ENCODE peak calls at places on chromosome 20, in seven cellular contexts. One of them, this sample, is unnamed.

GRCh38 chr20:23217023-23217422 is 130.9 kb upstream of the CD93 start:
- DNase-seq in GM13976: no peak
- DNase-seq in endothelial cell: no peak
- DNase-seq in stomach: no peak
- DNase-seq in cardiac fibroblast: no peak
- DNase-seq in left lung: no peak
- DNase-seq in BJ: no peak
- DNase-seq in this sample: no peak

GRCh38 chr20:1509237-1509636 is 18.0 kb upstream of the SIRPB2 start:
- DNase-seq in BJ: no peak
- DNase-seq in endothelial cell: peak
- DNase-seq in cardiac fibroblast: peak
- DNase-seq in left lung: no peak
- DNase-seq in GM13976: peak
- DNase-seq in stomach: no peak
- DNase-seq in this sample: peak

GRCh38 chr20:33947709-33948295 is 45.9 kb upstream of the RALY start:
- DNase-seq in endothelial cell: peak
- DNase-seq in cardiac fibroblast: peak
- DNase-seq in left lung: no peak
- DNase-seq in GM13976: peak
- DNase-seq in BJ: no peak
- DNase-seq in stomach: no peak
- DNase-seq in this sample: no peak

GRCh38 chr20:49658508-49658907 is 55.2 kb downstream of the B4GALT5 start:
- DNase-seq in cardiac fibroblast: no peak
- DNase-seq in left lung: no peak
- DNase-seq in GM13976: no peak
- DNase-seq in endothelial cell: no peak
- DNase-seq in stomach: no peak
- DNase-seq in BJ: no peak
- DNase-seq in this sample: no peak

GRCh38 chr20:56893206-56893605 is 264.1 kb downstream of the TFAP2C start:
- DNase-seq in cardiac fibroblast: no peak
- DNase-seq in GM13976: no peak
- DNase-seq in endothelial cell: peak
- DNase-seq in BJ: no peak
- DNase-seq in left lung: no peak
- DNase-seq in stomach: no peak
- DNase-seq in this sample: no peak

GRCh38 chr20:3262566-3262965 is 23.6 kb upstream of the SLC4A11 start:
- DNase-seq in BJ: no peak
- DNase-seq in left lung: no peak
- DNase-seq in stomach: no peak
- DNase-seq in cardiac fibroblast: no peak
- DNase-seq in endothelial cell: no peak
- DNase-seq in GM13976: no peak
- DNase-seq in this sample: no peak

GRCh38 chr20:23399568-23400241 is 21.6 kb downstream of the NAPB start:
- DNase-seq in stomach: no peak
- DNase-seq in left lung: peak
- DNase-seq in endothelial cell: no peak
- DNase-seq in cardiac fibroblast: peak
- DNase-seq in BJ: no peak
- DNase-seq in GM13976: no peak
- DNase-seq in this sample: no peak

GRCh38 chr20:32465092-32465900 is 107.2 kb downstream of the ASXL1 start:
- DNase-seq in BJ: no peak
- DNase-seq in endothelial cell: no peak
- DNase-seq in stomach: peak
- DNase-seq in GM13976: no peak
- DNase-seq in cardiac fibroblast: peak
- DNase-seq in left lung: peak
- DNase-seq in this sample: peak

GRCh38 chr20:53142225-53142624 is 170.1 kb downstream of the TSHZ2 start:
- DNase-seq in BJ: no peak
- DNase-seq in cardiac fibroblast: no peak
- DNase-seq in left lung: no peak
- DNase-seq in endothelial cell: no peak
- DNase-seq in stomach: no peak
- DNase-seq in GM13976: no peak
- DNase-seq in this sample: no peak

GRCh38 chr20:59032713-59033059 is 551 bp upstream of the ATP5F1E start:
- DNase-seq in endothelial cell: peak
- DNase-seq in stomach: no peak
- DNase-seq in GM13976: no peak
- DNase-seq in left lung: no peak
- DNase-seq in cardiac fibroblast: peak
- DNase-seq in BJ: no peak
- DNase-seq in this sample: no peak

GRCh38 chr20:47816487-47817451 is 31.5 kb upstream of the SULF2 start:
- DNase-seq in stomach: no peak
- DNase-seq in cardiac fibroblast: no peak
- DNase-seq in endothelial cell: no peak
- DNase-seq in BJ: no peak
- DNase-seq in GM13976: no peak
- DNase-seq in left lung: no peak
- DNase-seq in this sample: no peak

GRCh38 chr20:47888351-47888750 is 103.1 kb upstream of the SULF2 start:
- DNase-seq in cardiac fibroblast: no peak
- DNase-seq in stomach: no peak
- DNase-seq in left lung: no peak
- DNase-seq in GM13976: no peak
- DNase-seq in BJ: no peak
- DNase-seq in endothelial cell: no peak
- DNase-seq in this sample: no peak

GRCh38 chr20:59152559-59153354 is 10.9 kb upstream of the ZNF831 start:
- DNase-seq in cardiac fibroblast: no peak
- DNase-seq in GM13976: no peak
- DNase-seq in BJ: no peak
- DNase-seq in stomach: no peak
- DNase-seq in left lung: peak
- DNase-seq in endothelial cell: no peak
- DNase-seq in this sample: no peak

GRCh38 chr20:24148372-24148771 is 159.8 kb upstream of the GGTLC1 start:
- DNase-seq in cardiac fibroblast: no peak
- DNase-seq in left lung: peak
- DNase-seq in stomach: no peak
- DNase-seq in GM13976: no peak
- DNase-seq in BJ: no peak
- DNase-seq in endothelial cell: no peak
- DNase-seq in this sample: peak

GRCh38 chr20:62136283-62137091 is 6.7 kb downstream of the PSMA7 start:
- DNase-seq in stomach: peak
- DNase-seq in endothelial cell: peak
- DNase-seq in BJ: no peak
- DNase-seq in left lung: no peak
- DNase-seq in cardiac fibroblast: peak
- DNase-seq in GM13976: peak
- DNase-seq in this sample: no peak

GRCh38 chr20:3021777-3022176 is 21.6 kb upstream of the GNRH2 start:
- DNase-seq in left lung: no peak
- DNase-seq in stomach: no peak
- DNase-seq in cardiac fibroblast: no peak
- DNase-seq in BJ: no peak
- DNase-seq in endothelial cell: no peak
- DNase-seq in GM13976: no peak
- DNase-seq in this sample: no peak

GRCh38 chr20:46328180-46328882 is 20.0 kb upstream of the CDH22 start:
- DNase-seq in BJ: no peak
- DNase-seq in cardiac fibroblast: no peak
- DNase-seq in stomach: no peak
- DNase-seq in left lung: no peak
- DNase-seq in endothelial cell: no peak
- DNase-seq in GM13976: no peak
- DNase-seq in this sample: no peak

GRCh38 chr20:53773792-53774371 is 180.2 kb upstream of the ZNF217 start:
- DNase-seq in cardiac fibroblast: peak
- DNase-seq in stomach: no peak
- DNase-seq in BJ: peak
- DNase-seq in endothelial cell: no peak
- DNase-seq in GM13976: no peak
- DNase-seq in left lung: no peak
- DNase-seq in this sample: no peak

GRCh38 chr20:46246527-46246926 is 61.8 kb downstream of the CDH22 start:
- DNase-seq in endothelial cell: no peak
- DNase-seq in GM13976: no peak
- DNase-seq in stomach: no peak
- DNase-seq in cardiac fibroblast: no peak
- DNase-seq in BJ: no peak
- DNase-seq in left lung: no peak
- DNase-seq in this sample: no peak

GRCh38 chr20:33689973-33690372 is 3.8 kb upstream of the E2F1 start:
- DNase-seq in left lung: no peak
- DNase-seq in GM13976: no peak
- DNase-seq in cardiac fibroblast: peak
- DNase-seq in BJ: no peak
- DNase-seq in endothelial cell: no peak
- DNase-seq in stomach: no peak
- DNase-seq in this sample: no peak

GRCh38 chr20:19947611-19948264 is 69.4 kb upstream of the NAA20 start:
- DNase-seq in stomach: peak
- DNase-seq in left lung: no peak
- DNase-seq in GM13976: peak
- DNase-seq in BJ: no peak
- DNase-seq in cardiac fibroblast: peak
- DNase-seq in endothelial cell: no peak
- DNase-seq in this sample: no peak

GRCh38 chr20:10219452-10219791 is 792 bp downstream of the SNAP25 start:
- DNase-seq in cardiac fibroblast: peak
- DNase-seq in left lung: peak
- DNase-seq in BJ: no peak
- DNase-seq in stomach: peak
- DNase-seq in GM13976: peak
- DNase-seq in endothelial cell: peak
- DNase-seq in this sample: peak

DNA sequence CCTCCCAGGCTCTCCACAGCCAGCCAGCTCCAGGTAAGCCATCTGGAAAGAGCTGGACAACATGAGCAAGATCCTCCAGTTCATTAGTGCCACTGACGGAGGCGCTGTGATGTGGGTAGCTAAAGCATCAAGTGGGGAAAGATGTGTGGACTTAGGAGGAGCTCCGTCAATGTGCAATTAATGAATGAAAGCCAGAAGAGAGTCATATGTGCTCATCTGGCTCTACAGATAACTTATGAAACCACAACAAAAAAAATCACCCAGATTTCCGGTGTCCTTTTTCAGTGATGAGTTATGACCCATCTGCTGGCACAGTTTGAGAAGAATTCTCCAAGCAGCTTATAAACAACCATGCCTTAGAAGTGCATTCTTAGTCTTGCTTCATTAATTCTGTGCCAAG is 311.7 kb upstream of the PLCB4 start:
- DNase-seq in endothelial cell: no peak
- DNase-seq in left lung: no peak
- DNase-seq in BJ: peak
- DNase-seq in GM13976: no peak
- DNase-seq in cardiac fibroblast: peak
- DNase-seq in stomach: no peak
- DNase-seq in this sample: no peak
- TF ChIP-seq CTCF in endothelial cell: no peak
- TF ChIP-seq CTCF in left lung: no peak
- TF ChIP-seq CTCF in BJ: peak
- TF ChIP-seq CTCF in GM13976: no peak
- TF ChIP-seq CTCF in cardiac fibroblast: peak
- TF ChIP-seq CTCF in stomach: no peak
- TF ChIP-seq CTCF in this sample: no peak

GRCh38 chr20:21684671-21685070 is 20.8 kb upstream of the PAX1 start:
- DNase-seq in left lung: no peak
- DNase-seq in BJ: no peak
- DNase-seq in stomach: no peak
- DNase-seq in endothelial cell: no peak
- DNase-seq in cardiac fibroblast: no peak
- DNase-seq in GM13976: no peak
- DNase-seq in this sample: no peak
- TF ChIP-seq CTCF in left lung: no peak
- TF ChIP-seq CTCF in BJ: no peak
- TF ChIP-seq CTCF in stomach: no peak
- TF ChIP-seq CTCF in endothelial cell: no peak
- TF ChIP-seq CTCF in cardiac fibroblast: no peak
- TF ChIP-seq CTCF in GM13976: no peak
- TF ChIP-seq CTCF in this sample: no peak

DNA sequence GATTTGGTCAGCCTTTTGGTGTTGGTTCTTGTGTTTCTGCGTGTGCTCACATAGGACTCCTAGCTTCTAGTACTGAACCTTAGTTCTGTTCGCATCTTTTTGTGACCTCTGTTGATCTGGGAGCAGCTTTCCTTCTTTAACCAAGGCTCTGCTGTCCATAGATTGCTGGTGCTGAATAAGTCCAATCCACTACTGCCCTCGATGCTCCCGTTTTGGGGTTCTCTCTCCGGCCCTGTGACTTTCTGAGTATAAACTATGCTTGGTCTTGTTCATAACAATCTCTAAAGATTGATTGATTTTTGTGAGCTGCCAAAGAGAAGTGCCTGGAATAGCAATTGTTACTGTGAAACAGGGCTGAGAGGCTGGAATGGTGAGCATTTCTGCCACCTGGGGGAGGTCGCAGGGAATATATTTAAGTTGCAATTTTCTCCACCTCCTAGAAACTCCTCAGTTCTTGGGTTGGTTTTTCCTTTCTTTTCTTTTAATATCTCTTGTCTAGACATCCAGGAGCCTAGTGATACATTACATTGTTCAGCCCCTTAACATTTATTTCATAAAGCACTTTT is 422.9 kb upstream of the CHD6 start:
- DNase-seq in BJ: no peak
- DNase-seq in stomach: no peak
- DNase-seq in GM13976: no peak
- DNase-seq in endothelial cell: no peak
- DNase-seq in cardiac fibroblast: no peak
- DNase-seq in left lung: no peak
- DNase-seq in this sample: no peak
- TF ChIP-seq CTCF in BJ: no peak
- TF ChIP-seq CTCF in stomach: no peak
- TF ChIP-seq CTCF in GM13976: no peak
- TF ChIP-seq CTCF in endothelial cell: no peak
- TF ChIP-seq CTCF in cardiac fibroblast: no peak
- TF ChIP-seq CTCF in left lung: no peak
- TF ChIP-seq CTCF in this sample: no peak

DNA sequence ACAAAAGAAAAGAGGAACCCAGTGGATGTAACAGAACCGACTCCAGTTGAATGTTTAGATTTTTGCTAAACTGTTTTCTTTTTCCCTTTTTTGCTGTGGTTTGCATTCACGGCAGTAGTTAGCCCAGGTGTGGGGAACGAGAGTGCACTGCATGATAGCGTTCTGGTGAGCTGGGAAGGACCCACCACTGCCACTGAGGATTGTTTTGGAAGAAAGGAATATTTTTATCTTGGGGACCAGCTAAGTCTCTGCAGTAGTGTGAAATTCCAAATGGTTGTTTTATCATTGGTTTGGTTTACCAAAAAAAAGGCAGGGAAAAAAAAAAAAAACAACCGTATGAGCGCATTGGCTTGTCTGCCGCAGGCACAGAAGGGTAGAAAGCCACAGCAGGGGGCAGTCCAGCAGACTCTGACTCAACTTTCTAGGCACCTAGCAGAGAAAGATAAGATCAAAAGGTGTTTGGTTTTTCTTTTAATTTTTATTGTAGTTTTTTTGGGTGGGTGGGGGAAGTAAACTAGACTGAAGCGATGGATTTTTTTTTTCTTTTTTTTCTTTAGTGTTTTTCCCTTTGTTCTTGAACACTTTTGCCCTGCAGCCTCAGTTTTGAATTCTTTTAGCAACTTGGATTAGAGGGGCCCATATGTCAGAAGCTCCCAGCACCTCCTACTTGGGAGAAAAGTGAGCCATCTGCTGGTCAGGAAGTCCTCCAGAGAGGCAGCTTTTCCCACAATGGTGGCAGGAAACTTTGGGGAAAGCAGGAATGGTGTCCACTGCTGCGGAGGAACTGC is 13.5 kb upstream of the RAB5IF start:
- DNase-seq in left lung: no peak
- DNase-seq in cardiac fibroblast: peak
- DNase-seq in GM13976: no peak
- DNase-seq in BJ: no peak
- DNase-seq in stomach: no peak
- DNase-seq in endothelial cell: peak
- DNase-seq in this sample: no peak
- TF ChIP-seq CTCF in left lung: peak
- TF ChIP-seq CTCF in cardiac fibroblast: peak
- TF ChIP-seq CTCF in GM13976: peak
- TF ChIP-seq CTCF in BJ: peak
- TF ChIP-seq CTCF in stomach: no peak
- TF ChIP-seq CTCF in endothelial cell: no peak
- TF ChIP-seq CTCF in this sample: no peak